ENCODE peak calls at places on chromosomes 1 and 21, in five cellular contexts. X is brain microvascular endothelial cell, F is fibroblast of pulmonary artery, R is fibroblast of mammary gland, I is tibial nerve. Z is an unnamed sample.

GRCh38 chr1:148373236-148373935 is 109.7 kb downstream of the PPIAL4G start:
- DNase-seq in X (no peak), R (no peak), F (no peak), I (no peak), Z (no peak)

GRCh38 chr1:119482517-119483425 is 24.2 kb upstream of the HSD3B1 start:
- DNase-seq in R (no peak), I (no peak), F (no peak), X (no peak), Z (no peak)

GRCh38 chr1:2975466-2976179 is 45.6 kb upstream of the ACTRT2 start:
- DNase-seq in F (no peak), R (peak), I (no peak), X (no peak), Z (no peak)

GRCh38 chr1:119549719-119550141 is 42.7 kb downstream of the HSD3B1 start:
- DNase-seq in F (peak), X (peak), R (peak), I (peak), Z (peak)

GRCh38 chr1:150021191-150021688 is 10.7 kb upstream of the OTUD7B start:
- DNase-seq in F (no peak), I (peak), R (no peak), X (no peak), Z (no peak)

GRCh38 chr1:154502742-154503111 is 515 bp upstream of the SHE start:
- DNase-seq in F (no peak), R (no peak), X (no peak), I (no peak), Z (no peak)

GRCh38 chr21:20999567-21000169 is 1.5 kb downstream of the NCAM2 start:
- DNase-seq in F (peak), R (peak), X (peak), I (peak), Z (no peak)

GRCh38 chr1:34166191-34167090 is 1.4 kb upstream of the CSMD2 start:
- DNase-seq in I (no peak), X (no peak), F (no peak), R (no peak), Z (no peak)

GRCh38 chr1:13922440-13922839 is 222.5 kb downstream of the PRDM2 start:
- DNase-seq in R (peak), I (no peak), X (no peak), F (no peak), Z (no peak)

GRCh38 chr21:34826818-34827217 is 158.0 kb downstream of the CLIC6 start:
- DNase-seq in I (no peak), X (no peak), R (no peak), F (no peak), Z (no peak)

GRCh38 chr1:113872219-113872934 is 865 bp upstream of the PTPN22 start:
- DNase-seq in F (peak), R (no peak), I (no peak), X (no peak), Z (no peak)

GRCh38 chr1:225461533-225462428 is 33.9 kb upstream of the LBR start:
- DNase-seq in F (no peak), I (no peak), X (no peak), R (no peak), Z (no peak)

GRCh38 chr1:65176571-65176970 is 28.6 kb downstream of the AK4 start:
- DNase-seq in I (no peak), R (no peak), F (no peak), X (no peak), Z (no peak)

GRCh38 chr1:220787069-220787614 is 429 bp downstream of the MTARC1 start:
- DNase-seq in X (no peak), I (no peak), F (no peak), R (no peak), Z (no peak)

GRCh38 chr1:29833596-29833995 is 597.3 kb downstream of the PTPRU start:
- DNase-seq in R (no peak), I (no peak), X (no peak), F (no peak), Z (no peak)

GRCh38 chr1:103218369-103218768 is 110.0 kb upstream of the COL11A1 start:
- DNase-seq in I (no peak), X (no peak), R (no peak), F (no peak), Z (no peak)

GRCh38 chr1:23916209-23917131 is 3.3 kb upstream of the CNR2 start:
- DNase-seq in F (peak), I (peak), R (peak), X (peak), Z (peak)

GRCh38 chr1:197787056-197787455 is 11.8 kb upstream of the DENND1B start:
- DNase-seq in F (no peak), R (peak), I (no peak), X (no peak), Z (no peak)

DNA sequence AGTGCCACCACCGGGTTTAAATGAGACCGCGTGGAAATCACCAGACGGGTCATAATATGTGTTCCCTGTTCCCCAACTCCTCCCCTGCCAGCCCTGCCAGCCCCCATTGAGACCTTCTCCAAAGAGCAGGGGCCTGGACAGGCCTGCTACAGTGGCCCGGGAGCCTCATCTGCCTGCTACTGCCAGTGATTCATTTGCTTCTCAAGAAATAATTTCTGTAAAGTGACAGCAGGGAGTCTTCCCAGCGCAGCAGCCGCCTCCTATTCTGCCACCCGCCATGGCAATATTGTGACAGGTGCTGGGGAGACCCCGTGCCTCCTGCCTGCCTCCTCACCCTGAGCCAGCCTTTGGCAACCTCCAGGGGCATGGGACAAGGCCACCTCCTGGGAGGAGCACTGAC is 8.9 kb downstream of the IFFO2 start:
- DNase-seq in I (no peak), R (no peak), X (no peak), F (no peak), Z (no peak)
- TF ChIP-seq CTCF in I (no peak), R (no peak), X (no peak), F (no peak), Z (no peak)

DNA sequence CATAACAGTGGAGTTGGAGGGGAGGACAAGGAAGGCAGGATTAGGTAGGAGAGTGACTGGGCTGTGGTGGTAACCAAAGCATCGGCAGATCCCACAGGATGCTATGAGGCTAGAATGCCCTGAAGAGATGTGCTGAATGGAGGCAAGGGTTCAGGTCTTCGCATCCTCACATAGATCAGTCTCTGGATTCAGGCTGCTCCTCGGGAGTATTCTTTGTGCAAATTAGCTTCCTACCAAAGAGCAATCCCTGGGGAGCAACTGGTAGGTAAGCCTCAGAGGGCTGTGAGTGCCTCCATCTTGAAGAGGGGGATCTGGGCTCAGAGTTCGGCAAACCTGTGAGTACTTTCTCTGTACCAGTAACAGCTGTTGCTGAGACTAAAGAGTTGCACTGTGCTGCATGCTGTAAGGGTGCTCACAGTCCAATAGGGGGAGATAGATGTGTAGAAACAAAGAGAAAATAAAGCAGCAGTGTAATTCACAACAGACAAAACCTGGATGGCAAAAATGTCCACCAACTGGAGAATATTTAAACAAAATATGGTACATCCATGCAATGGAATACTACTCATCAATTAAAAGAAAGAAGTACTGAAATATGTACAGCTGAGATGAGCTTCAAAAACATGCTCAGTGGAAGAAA is 322.4 kb upstream of the DEPDC1 start:
- DNase-seq in R (peak), I (no peak), X (peak), F (peak), Z (peak)
- TF ChIP-seq CTCF in R (peak), I (peak), X (peak), F (peak), Z (peak)

GRCh38 chr1:31336687-31337467 is 36.0 kb downstream of the FABP3 start:
- DNase-seq in I (no peak), X (no peak), R (no peak), F (no peak), Z (no peak)

GRCh38 chr1:31335007-31335406 is 37.9 kb downstream of the FABP3 start:
- DNase-seq in X (peak), I (no peak), F (peak), R (peak), Z (no peak)
- TF ChIP-seq CTCF in X (peak), I (peak), F (peak), R (peak), Z (peak)

GRCh38 chr1:231210126-231210525 is 30.9 kb upstream of the GNPAT start:
- DNase-seq in I (no peak), F (no peak), X (no peak), R (no peak), Z (no peak)

GRCh38 chr1:231203259-231204057 is 37.6 kb upstream of the GNPAT start:
- DNase-seq in F (no peak), I (no peak), R (no peak), X (no peak), Z (no peak)

GRCh38 chr1:231209531-231209930 is 31.5 kb upstream of the GNPAT start:
- DNase-seq in X (no peak), R (no peak), F (no peak), I (no peak), Z (no peak)

GRCh38 chr1:231208980-231209379 is 32.0 kb upstream of the GNPAT start:
- DNase-seq in R (no peak), I (no peak), X (no peak), F (no peak), Z (no peak)

GRCh38 chr1:231206856-231207255 is 34.2 kb upstream of the GNPAT start:
- DNase-seq in R (no peak), F (no peak), I (no peak), X (peak), Z (no peak)
- TF ChIP-seq CTCF in R (no peak), F (no peak), I (no peak), X (peak), Z (no peak)